ENCODE peak calls at places on chromosomes 7 and 10, in six cellular contexts. R is dorsolateral prefrontal cortex, K is bronchial epithelial cell, F is A549, N is HFFc6, C is brain microvascular endothelial cell. S is an unnamed sample.

GRCh38 chr7:26686448-26686981 is 177.9 kb downstream of the SKAP2 start:
- DNase-seq in R (no peak), K (peak), F (no peak), N (peak), C (no peak), S (no peak)

GRCh38 chr7:29265208-29265923 is 70.8 kb downstream of the CHN2 start:
- DNase-seq in R (no peak), K (peak), F (no peak), N (no peak), C (peak), S (no peak)

GRCh38 chr10:108872854-108873253 is 1050.5 kb downstream of the XPNPEP1 start:
- DNase-seq in R (no peak), K (no peak), F (no peak), N (no peak), C (no peak), S (no peak)

GRCh38 chr10:6141296-6142151 is 52.7 kb downstream of the RBM17 start:
- DNase-seq in R (no peak), K (peak), F (peak), N (peak), C (peak), S (no peak)

GRCh38 chr10:75508239-75508813 is 76.9 kb downstream of the LRMDA start:
- DNase-seq in R (no peak), K (peak), F (no peak), N (no peak), C (no peak), S (no peak)

GRCh38 chr10:43069597-43069996 is 7.3 kb upstream of the RET start:
- DNase-seq in R (no peak), K (no peak), F (no peak), N (no peak), C (no peak), S (no peak)

GRCh38 chr10:49628599-49628998 is 14.8 kb downstream of the CHAT start:
- DNase-seq in R (peak), K (no peak), F (no peak), N (no peak), C (no peak), S (no peak)

GRCh38 chr10:75553550-75553949 is 122.1 kb downstream of the LRMDA start:
- DNase-seq in R (no peak), K (no peak), F (no peak), N (no peak), C (no peak), S (no peak)

DNA sequence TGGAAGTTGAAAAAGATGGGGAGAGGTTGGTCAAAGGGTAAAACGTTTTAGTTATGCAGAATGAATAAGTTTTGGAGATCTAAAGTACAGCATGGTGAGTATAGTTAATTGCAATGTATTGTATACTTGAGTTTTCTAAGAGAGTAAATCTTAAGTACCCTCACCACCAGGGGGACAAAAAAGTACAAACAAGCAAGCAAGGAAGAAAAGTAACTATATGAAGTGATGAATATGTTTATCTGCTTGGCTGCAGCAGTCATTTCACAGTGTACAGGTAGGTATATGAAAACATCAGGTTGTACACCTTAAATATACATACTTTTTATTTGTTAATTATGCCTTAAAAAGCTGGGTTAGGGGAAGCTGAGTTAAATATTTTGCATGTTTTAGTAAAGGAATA is 157.3 kb downstream of the PCLO start:
- DNase-seq in R (no peak), K (peak), F (no peak), N (no peak), C (no peak), S (no peak)
- TF ChIP-seq CTCF in R (no peak), K (no peak), F (peak), N (peak), C (peak), S (peak)

DNA sequence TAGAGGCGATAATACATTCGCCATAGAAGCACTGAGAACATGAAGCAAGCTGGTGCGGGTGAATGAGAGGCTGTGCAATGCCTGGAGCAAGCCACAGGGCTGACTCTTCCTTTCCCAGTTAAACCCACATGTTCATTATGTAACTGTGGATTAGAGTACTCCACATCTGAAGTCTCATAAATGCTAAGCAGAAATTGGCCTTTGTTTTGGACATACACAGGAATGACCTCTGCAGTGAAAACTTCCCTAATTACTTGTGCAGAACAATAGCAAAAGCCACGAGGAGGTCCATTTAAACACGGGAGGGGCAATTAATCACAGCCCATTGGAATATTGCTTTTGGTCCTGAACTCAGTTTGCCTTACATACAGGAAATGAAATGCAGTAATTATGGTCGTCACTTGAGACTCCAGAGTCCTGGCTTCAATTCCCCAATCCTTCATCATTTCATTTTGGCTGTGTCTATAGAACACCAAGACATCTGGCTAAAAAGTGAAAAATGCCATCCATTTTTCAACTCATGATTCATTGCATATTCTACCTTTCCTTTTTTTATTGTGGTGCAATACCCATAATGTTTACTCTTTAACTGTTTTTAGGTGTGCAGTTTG is 78.7 kb upstream of the CXCL12 start:
- DNase-seq in R (no peak), K (no peak), F (no peak), N (peak), C (no peak), S (no peak)
- TF ChIP-seq CTCF in R (no peak), K (no peak), F (no peak), N (no peak), C (no peak), S (no peak)

GRCh38 chr7:103063895-103064294 is 10.7 kb downstream of the FBXL13 start:
- DNase-seq in R (no peak), K (no peak), F (peak), N (no peak), C (no peak), S (no peak)
- TF ChIP-seq CTCF in R (no peak), K (no peak), F (no peak), N (no peak), C (no peak), S (no peak)

GRCh38 chr7:129338450-129338849 is 95.8 kb upstream of the STRIP2 start:
- DNase-seq in R (no peak), K (no peak), F (no peak), N (no peak), C (no peak), S (no peak)

GRCh38 chr7:129341838-129342806 is 92.1 kb upstream of the STRIP2 start:
- DNase-seq in R (no peak), K (no peak), F (no peak), N (no peak), C (no peak), S (no peak)

GRCh38 chr7:129343099-129343700 is 91.0 kb upstream of the STRIP2 start:
- DNase-seq in R (no peak), K (peak), F (peak), N (peak), C (peak), S (no peak)

GRCh38 chr7:129341212-129341611 is 93.0 kb upstream of the STRIP2 start:
- DNase-seq in R (no peak), K (no peak), F (no peak), N (no peak), C (no peak), S (no peak)
- TF ChIP-seq CTCF in R (no peak), K (no peak), F (no peak), N (no peak), C (no peak), S (no peak)

GRCh38 chr10:84537447-84537931 is 209.1 kb downstream of the CCSER2 start:
- DNase-seq in R (no peak), K (peak), F (peak), N (peak), C (peak), S (peak)
- TF ChIP-seq CTCF in R (peak), K (peak), F (peak), N (peak), C (peak), S (peak)

DNA sequence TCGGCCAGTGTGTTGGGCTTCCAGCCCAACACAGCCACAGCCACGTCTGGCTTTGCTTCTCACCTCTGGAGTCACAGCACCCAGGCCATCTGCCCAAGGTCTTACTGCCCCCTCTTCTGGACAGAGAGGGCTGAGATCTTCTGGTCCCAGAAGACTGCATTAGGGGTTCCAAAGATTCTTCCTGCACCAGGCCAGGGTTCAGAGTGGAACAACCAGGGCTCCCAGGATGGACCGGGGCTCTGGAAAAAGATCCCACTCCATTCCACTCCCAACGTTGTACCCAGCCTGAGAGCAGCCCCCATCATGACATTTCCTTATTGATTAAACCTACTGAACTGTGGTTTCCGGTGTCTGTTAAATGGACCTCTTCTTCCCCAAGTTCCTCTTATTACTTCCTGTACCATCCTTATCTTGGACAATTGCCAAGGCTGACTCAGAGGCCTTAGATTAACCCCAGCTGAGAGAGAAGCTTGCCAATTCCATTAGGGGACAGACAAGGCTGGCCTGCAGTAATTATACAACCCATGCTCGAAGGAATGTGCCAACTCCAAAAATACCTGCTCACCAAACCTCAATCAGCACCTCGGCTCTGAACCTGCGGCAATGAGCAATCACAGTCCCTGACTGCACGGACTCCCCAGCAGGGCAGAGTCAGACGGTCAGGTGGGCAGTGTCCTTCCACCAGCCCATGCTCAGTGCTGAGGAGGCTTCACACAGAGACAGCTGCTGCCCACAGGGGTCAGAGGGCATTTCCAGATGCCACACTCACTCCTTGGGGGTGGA is 47.9 kb upstream of the NPFFR1 start:
- DNase-seq in R (no peak), K (peak), F (peak), N (peak), C (peak), S (no peak)
- TF ChIP-seq CTCF in R (peak), K (peak), F (no peak), N (peak), C (peak), S (no peak)

DNA sequence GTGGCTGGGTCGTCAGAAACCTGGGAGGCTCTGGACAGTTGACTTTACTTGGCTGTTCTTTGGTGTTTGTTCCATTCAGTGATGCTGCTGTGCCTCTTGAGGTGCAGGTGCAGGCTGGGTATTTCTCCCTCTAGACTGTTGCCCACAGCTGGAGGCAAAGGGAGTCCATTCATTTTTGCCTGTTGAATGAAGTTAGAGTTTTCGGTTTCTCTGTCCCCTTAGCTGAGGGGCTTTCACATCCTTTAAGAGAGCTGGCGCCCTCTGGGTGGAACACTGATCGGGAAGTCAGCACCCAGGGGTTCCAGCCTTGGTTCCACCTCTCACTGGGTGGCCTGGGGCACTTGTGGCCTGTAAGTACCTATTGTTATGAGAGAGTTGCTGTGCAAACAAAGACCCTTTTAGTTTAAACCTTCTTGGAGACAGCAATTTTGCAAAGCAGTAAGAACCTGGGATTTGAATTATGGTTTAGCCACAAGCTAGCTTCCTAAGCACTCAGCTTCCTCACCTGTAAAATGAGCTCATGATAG is 67.2 kb downstream of the GRK5 start:
- DNase-seq in R (no peak), K (no peak), F (no peak), N (no peak), C (no peak), S (no peak)
- TF ChIP-seq CTCF in R (no peak), K (no peak), F (no peak), N (no peak), C (no peak), S (no peak)

GRCh38 chr10:30241422-30242110 is 107.5 kb downstream of the MTPAP start:
- DNase-seq in R (no peak), K (no peak), F (no peak), N (no peak), C (no peak), S (no peak)
- TF ChIP-seq CTCF in R (no peak), K (no peak), F (no peak), N (peak), C (no peak), S (no peak)

DNA sequence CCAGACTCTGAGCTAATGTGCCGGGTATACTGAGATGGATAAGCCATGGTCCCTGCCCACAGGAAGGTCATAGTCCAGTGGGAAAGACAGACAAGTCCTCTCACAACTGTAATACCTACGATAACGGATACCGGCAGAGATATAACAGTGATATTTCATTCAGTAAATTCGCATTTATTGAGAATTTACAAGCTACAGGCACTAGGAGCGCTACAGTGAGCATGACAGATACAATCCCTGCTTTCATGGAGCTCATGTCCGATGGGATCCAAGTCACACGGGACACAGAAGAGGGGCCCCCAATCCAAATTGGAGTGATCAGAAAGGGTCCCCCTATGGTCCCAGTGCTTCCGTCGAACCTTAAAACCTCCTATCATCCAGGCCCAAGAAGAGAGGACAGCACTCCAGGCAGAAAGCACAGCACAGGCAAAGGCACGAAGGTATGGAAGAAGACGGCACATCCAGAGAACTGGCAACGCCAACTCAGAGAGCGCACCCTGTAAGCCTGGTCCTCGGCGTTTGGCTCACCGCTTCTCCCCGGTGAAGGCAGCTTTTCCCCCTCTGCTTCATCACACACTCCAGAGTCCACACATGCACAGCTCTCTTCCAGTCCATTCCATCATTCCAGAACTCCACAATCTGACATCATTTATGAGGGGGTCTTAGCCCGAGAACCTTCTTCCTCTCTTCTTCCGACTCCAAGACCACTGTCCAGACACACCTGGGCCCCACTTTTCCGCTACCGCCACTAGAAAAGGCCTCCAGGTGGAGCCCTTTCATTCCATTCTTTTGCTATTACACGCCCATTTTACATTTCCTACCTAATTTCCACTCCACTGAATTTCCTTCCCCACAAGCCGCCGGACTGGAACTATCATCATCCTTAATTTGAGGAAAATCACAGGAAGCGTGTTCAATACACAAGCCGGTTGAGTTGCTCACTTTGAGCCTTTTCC is 47.8 kb upstream of the NKX2-3 start:
- DNase-seq in R (no peak), K (peak), F (peak), N (no peak), C (no peak), S (no peak)
- TF ChIP-seq CTCF in R (no peak), K (peak), F (peak), N (peak), C (peak), S (no peak)

DNA sequence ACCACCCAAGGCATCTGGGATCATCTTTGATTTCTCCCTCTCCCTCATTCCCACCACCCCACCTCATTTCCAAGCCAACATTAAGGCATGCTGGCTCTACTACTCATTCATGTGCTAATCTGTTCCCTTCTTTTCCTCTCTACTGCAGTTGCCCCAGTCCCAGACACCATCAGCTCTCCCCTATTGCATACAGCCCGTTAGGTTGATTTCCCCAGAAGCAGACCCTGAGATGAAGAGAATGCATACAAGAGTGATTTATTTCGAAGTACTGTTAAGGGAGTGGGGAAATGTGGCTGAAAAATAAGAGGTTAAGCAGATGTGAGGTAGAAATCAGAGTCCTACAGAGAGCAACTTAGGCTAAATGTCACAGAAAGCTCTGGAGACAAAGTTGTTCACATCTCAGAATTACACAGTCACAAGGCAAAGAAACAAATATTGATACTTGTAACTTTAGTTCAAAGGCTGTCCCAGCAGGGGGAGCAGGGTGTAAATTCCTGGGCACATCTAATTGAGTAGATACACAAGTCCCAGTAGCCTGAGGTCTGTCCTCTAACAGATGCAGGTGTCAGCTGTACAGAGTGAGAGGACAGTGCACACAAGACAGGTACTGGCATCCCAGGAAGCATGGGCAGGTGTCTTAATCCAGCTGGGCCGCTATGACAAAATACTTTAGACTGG is 20.9 kb downstream of the AKR1D1 start:
- DNase-seq in R (no peak), K (peak), F (peak), N (no peak), C (peak), S (peak)
- TF ChIP-seq CTCF in R (peak), K (peak), F (peak), N (peak), C (peak), S (peak)